ENCODE peak calls at places on chromosomes 16 and 17, in nine cellular contexts. B is stomach, C is K562, Y is ovary, J is suprapubic skin, O is A549, G is H1, W is GM12878, F is transverse colon. N is an unnamed sample.

GRCh38 chr17:6353161-6353560 is 81.8 kb downstream of the AIPL1 start:
- DNase-seq in B (no peak), C (no peak), Y (no peak), J (peak), O (no peak), G (peak), W (no peak), F (no peak), N (no peak)

GRCh38 chr16:22220714-22221113 is 14.6 kb downstream of the EEF2K start:
- DNase-seq in B (peak), C (no peak), Y (no peak), J (no peak), O (no peak), G (no peak), W (no peak), F (no peak), N (no peak)

GRCh38 chr16:17508303-17508702 is 37.5 kb upstream of the XYLT1 start:
- DNase-seq in B (no peak), C (no peak), Y (no peak), J (no peak), O (no peak), G (no peak), W (no peak), F (no peak), N (no peak)

GRCh38 chr16:27241658-27242057 is 26.9 kb downstream of the NSMCE1 start:
- DNase-seq in B (peak), C (no peak), Y (peak), J (peak), O (no peak), G (no peak), W (no peak), F (no peak), N (no peak)

GRCh38 chr17:82385559-82386255 is 14.1 kb downstream of the UTS2R start:
- DNase-seq in B (no peak), C (no peak), Y (no peak), J (no peak), O (no peak), G (no peak), W (no peak), F (no peak), N (no peak)

GRCh38 chr16:80806957-80807356 is 2.6 kb upstream of the CDYL2 start:
- DNase-seq in B (no peak), C (no peak), Y (no peak), J (no peak), O (no peak), G (no peak), W (no peak), F (no peak), N (no peak)

GRCh38 chr16:1076801-1077576 is 4.4 kb downstream of the SSTR5 start:
- DNase-seq in B (no peak), C (no peak), Y (no peak), J (no peak), O (no peak), G (no peak), W (no peak), F (no peak), N (no peak)

GRCh38 chr17:48100591-48101011 is 677 bp downstream of the CBX1 start:
- DNase-seq in B (peak), C (peak), Y (peak), J (no peak), O (peak), G (peak), W (no peak), F (peak), N (no peak)

GRCh38 chr16:69477546-69477945 is 53.1 kb downstream of the CYB5B start:
- DNase-seq in B (no peak), C (no peak), Y (no peak), J (no peak), O (no peak), G (no peak), W (no peak), F (no peak), N (no peak)

GRCh38 chr17:18987230-18987610 is 17.3 kb downstream of the FAM83G start:
- DNase-seq in B (no peak), C (no peak), Y (no peak), J (no peak), O (no peak), G (no peak), W (no peak), F (no peak), N (no peak)

GRCh38 chr17:39581071-39581831 is 26.5 kb downstream of the NEUROD2 start:
- DNase-seq in B (no peak), C (no peak), Y (no peak), J (no peak), O (no peak), G (no peak), W (no peak), F (no peak), N (no peak)

GRCh38 chr17:35768796-35769195 is 8.1 kb downstream of the C17orf50 start:
- DNase-seq in B (no peak), C (no peak), Y (no peak), J (no peak), O (no peak), G (no peak), W (no peak), F (no peak), N (no peak)

GRCh38 chr17:35766903-35767510 is 6.3 kb downstream of the C17orf50 start:
- DNase-seq in B (peak), C (peak), Y (no peak), J (no peak), O (peak), G (no peak), W (no peak), F (no peak), N (peak)

GRCh38 chr17:35766489-35766877 is 5.8 kb downstream of the C17orf50 start:
- DNase-seq in B (no peak), C (no peak), Y (no peak), J (no peak), O (no peak), G (no peak), W (no peak), F (no peak), N (no peak)

GRCh38 chr17:35773129-35773528 is 12.4 kb downstream of the C17orf50 start:
- DNase-seq in B (no peak), C (no peak), Y (no peak), J (no peak), O (no peak), G (no peak), W (no peak), F (no peak), N (no peak)

DNA sequence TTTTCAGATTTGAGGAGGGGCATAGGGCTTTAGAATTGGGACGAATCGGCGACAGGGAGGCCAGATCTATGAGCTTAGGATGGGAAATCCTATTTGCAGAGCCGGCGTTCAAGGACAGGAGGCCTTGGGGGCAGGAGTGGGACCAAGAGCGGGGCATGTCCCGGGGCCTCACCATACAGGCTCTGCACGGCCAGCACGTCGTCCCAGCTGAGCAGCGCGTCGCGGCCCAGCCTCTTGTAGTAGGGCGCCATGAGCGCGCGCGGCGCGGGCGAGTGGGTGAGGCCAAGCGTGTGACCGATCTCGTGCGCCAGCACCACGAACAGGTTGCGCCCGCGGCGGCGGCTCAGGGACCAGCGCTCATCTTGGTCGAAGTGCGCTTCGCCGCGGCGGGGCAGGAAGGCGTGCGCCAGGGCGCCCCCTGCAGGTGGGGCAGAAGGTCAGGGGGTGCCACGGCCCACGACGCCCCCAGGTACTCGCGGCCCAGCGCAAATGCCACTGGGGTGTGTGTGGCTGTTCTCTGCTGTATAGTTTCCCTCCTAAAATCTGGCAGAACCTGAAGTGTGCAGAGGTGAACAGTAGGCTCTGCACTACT is 9.3 kb downstream of the C17orf50 start:
- DNase-seq in B (no peak), C (no peak), Y (no peak), J (no peak), O (no peak), G (no peak), W (no peak), F (no peak), N (no peak)
- TF ChIP-seq CTCF in B (no peak), C (peak), Y (no peak), J (no peak), O (peak), G (peak), W (no peak), F (no peak), N (no peak)

DNA sequence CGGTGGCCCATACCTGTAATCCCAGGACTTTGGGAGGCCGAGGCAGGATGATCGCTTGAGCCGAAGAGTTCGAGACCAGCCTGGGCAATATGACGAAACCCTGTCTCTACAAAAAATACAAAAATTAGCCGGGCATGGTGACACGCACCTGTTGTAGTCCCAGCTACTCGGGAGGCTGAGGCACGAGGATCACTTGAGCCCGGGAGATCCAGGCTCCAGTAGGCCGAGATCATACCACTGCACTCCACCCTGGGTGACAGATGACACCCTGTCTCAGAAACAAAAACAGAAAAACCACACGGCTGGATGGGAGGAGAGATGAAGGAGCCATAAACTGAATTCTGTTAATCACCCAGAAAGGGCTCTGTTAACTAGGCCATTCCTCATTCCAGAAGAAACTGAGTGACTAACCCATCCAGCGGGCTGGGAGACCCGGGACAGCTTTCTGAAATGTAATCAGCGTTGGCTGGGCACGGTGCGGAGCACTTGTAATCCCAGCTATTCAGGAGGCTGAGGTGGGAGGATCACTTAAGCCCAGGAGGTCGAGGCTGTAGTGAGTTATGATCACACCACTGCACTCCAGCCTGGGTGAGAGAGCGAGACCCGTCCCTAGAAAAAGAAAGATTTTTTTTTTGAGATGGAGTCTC is 641 bp upstream of the NT5C3B start:
- DNase-seq in B (no peak), C (no peak), Y (no peak), J (no peak), O (no peak), G (no peak), W (no peak), F (no peak), N (no peak)
- H3K27ac ChIP-seq in B (peak), C (peak), Y (no peak), J (no peak), O (peak), G (no peak), W (no peak), F (peak), N (peak)

GRCh38 chr17:50009282-50009681 is 14.3 kb upstream of the DLX3 start:
- DNase-seq in B (no peak), C (no peak), Y (no peak), J (no peak), O (no peak), G (no peak), W (no peak), F (no peak), N (no peak)

GRCh38 chr17:50015146-50015545 is 20.1 kb upstream of the DLX3 start:
- DNase-seq in B (no peak), C (no peak), Y (no peak), J (no peak), O (no peak), G (no peak), W (no peak), F (no peak), N (no peak)

GRCh38 chr17:50014471-50015088 is 19.6 kb upstream of the DLX3 start:
- DNase-seq in B (peak), C (no peak), Y (no peak), J (no peak), O (no peak), G (no peak), W (no peak), F (no peak), N (no peak)

GRCh38 chr17:50018909-50019308 is 23.9 kb upstream of the DLX3 start:
- DNase-seq in B (no peak), C (no peak), Y (no peak), J (no peak), O (no peak), G (no peak), W (no peak), F (no peak), N (no peak)

GRCh38 chr17:50013079-50013478 is 18.1 kb upstream of the DLX3 start:
- DNase-seq in B (peak), C (no peak), Y (no peak), J (no peak), O (no peak), G (no peak), W (no peak), F (no peak), N (no peak)
- TF ChIP-seq EP300 in B (no peak), C (no peak), Y (no peak), J (no peak), O (no peak), G (no peak), W (no peak), F (no peak), N (no peak)

DNA sequence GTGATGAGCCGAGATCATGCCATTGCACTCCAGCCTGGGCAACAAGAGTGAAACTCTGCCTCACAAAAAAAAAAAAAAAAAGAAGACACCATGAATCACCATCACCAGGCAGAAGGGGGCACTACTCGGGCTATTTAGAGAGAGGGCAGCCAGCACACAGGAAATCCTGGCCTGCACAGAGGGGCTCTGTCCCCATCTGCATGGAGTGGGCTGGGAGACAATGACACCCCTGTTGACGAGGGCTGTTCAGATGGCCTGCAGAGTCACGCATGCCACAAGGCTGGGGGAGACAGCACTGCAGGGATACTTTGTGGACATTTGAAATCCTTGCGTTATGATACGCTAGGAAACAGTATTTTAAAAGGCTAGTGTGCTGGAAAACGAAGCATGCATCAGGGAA is 48.3 kb downstream of the CUEDC1 start:
- DNase-seq in B (no peak), C (no peak), Y (no peak), J (no peak), O (no peak), G (no peak), W (no peak), F (no peak), N (no peak)
- TF ChIP-seq CTCF in B (no peak), C (peak), Y (no peak), J (no peak), O (peak), G (peak), W (no peak), F (no peak), N (no peak)

DNA sequence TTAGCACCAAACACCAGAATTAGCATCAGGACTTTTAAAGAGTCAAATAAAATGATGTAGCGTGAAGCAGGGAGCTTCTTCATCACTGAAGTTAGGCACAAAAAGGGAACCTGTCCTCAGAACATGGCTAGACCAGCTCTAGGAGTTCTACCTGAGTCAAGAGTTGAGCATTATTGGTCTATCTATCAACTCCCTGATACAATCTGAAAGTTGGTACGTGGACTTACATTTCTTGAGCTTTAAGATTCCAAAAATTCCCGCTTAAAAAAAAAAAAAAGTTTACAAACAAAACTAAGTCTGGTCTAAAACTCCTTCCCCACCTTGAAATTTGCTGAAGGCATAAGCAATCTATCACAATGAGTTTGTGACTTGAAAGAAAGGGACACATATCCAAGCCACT is 12.3 kb downstream of the TLE7 start:
- DNase-seq in B (no peak), C (no peak), Y (no peak), J (no peak), O (no peak), G (no peak), W (no peak), F (no peak), N (no peak)
- H3K27ac ChIP-seq in B (no peak), C (no peak), Y (no peak), J (no peak), O (no peak), G (no peak), W (no peak), F (no peak), N (no peak)

GRCh38 chr17:44093231-44093900 is 22.8 kb downstream of the G6PC3 start:
- DNase-seq in B (no peak), C (no peak), Y (no peak), J (no peak), O (no peak), G (no peak), W (no peak), F (no peak), N (no peak)

GRCh38 chr17:44097110-44097810 is 26.2 kb downstream of the HDAC5 start:
- DNase-seq in B (peak), C (peak), Y (no peak), J (no peak), O (no peak), G (no peak), W (no peak), F (no peak), N (no peak)

GRCh38 chr17:44095647-44096496 is 25.3 kb downstream of the G6PC3 start:
- DNase-seq in B (no peak), C (peak), Y (peak), J (no peak), O (peak), G (peak), W (no peak), F (peak), N (peak)

GRCh38 chr17:44095388-44095646 is 24.8 kb downstream of the G6PC3 start:
- DNase-seq in B (no peak), C (peak), Y (no peak), J (no peak), O (no peak), G (no peak), W (no peak), F (no peak), N (no peak)

DNA sequence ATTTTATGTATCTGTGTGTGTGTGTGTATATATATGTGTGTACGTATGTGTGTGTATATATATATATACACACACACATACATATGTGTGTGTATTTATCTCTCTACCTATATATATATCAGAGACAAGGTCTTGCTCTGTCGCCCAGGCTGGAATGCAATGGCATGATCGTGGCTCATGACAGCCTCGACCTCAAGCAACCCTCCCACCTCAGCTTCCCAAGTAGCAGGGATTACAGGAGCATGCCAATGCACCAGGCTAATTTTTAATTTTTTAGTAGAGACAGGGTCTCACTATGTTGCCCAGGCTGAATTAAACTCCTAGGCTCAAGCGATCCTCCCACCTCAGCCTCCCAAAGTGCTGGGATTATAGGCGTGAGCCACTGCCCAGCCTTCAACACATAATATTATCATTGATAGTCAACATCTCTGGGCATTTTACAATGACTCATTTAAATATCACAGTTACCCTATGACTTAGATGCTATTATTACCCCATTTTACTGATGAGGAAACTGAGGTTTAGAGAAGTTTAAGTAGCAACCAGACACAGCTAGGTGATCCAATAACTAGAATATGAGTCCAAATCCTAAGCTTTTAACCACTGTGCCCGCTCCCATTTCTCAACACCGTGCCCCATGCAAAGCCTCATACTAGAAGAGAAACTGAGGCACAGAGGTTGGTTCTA is 24.3 kb downstream of the G6PC3 start:
- DNase-seq in B (no peak), C (no peak), Y (no peak), J (no peak), O (no peak), G (no peak), W (no peak), F (no peak), N (no peak)
- TF ChIP-seq EP300 in B (no peak), C (no peak), Y (no peak), J (no peak), O (no peak), G (no peak), W (no peak), F (no peak), N (no peak)

GRCh38 chr16:86931410-86931941 is 353.1 kb downstream of the FOXL1 start:
- DNase-seq in B (no peak), C (no peak), Y (peak), J (no peak), O (no peak), G (no peak), W (no peak), F (no peak), N (no peak)
- TF ChIP-seq CTCF in B (no peak), C (no peak), Y (no peak), J (no peak), O (no peak), G (no peak), W (no peak), F (no peak), N (no peak)

GRCh38 chr17:38461683-38462082 is 33.4 kb downstream of the ARHGAP23 start:
- DNase-seq in B (no peak), C (no peak), Y (no peak), J (no peak), O (no peak), G (no peak), W (no peak), F (no peak), N (no peak)
- H3K27ac ChIP-seq in B (no peak), C (no peak), Y (no peak), J (no peak), O (no peak), G (no peak), W (no peak), F (no peak), N (peak)

GRCh38 chr17:81052199-81052997 is 17.4 kb downstream of the BAIAP2 start:
- DNase-seq in B (no peak), C (no peak), Y (no peak), J (no peak), O (no peak), G (no peak), W (no peak), F (no peak), N (no peak)
- TF ChIP-seq EP300 in B (no peak), C (no peak), Y (no peak), J (no peak), O (no peak), G (no peak), W (no peak), F (no peak), N (no peak)